ENCODE peak calls at places on chromosomes 4 and X, in nine cellular contexts. K, G, T, B, Z, L, M, S and O are unnamed samples.

GRCh38 chr4:13399257-13399656 is 84.9 kb downstream of the RAB28 start:
- DNase-seq in Z (no peak), L (peak), T (no peak), K (peak), B (no peak), S (peak), M (no peak), G (no peak), O (no peak)

GRCh38 chrX:135346975-135347374 is 37.7 kb downstream of the ETDC start:
- DNase-seq in Z (no peak), K (no peak), L (no peak), T (no peak), M (no peak), G (no peak), S (no peak), B (no peak), O (no peak)

GRCh38 chrX:13581554-13581953 is 12.2 kb downstream of the EGFL6 start:
- DNase-seq in T (no peak), B (no peak), G (no peak), K (no peak), Z (no peak), L (peak), M (peak), S (no peak), O (no peak)

GRCh38 chr4:77930154-77930553 is 67.5 kb downstream of the MRPL1 start:
- DNase-seq in K (no peak), Z (no peak), M (no peak), G (no peak), S (no peak), L (no peak), T (no peak), B (no peak), O (no peak)

GRCh38 chrX:120561634-120562568 is 1.1 kb upstream of the CUL4B start:
- DNase-seq in L (no peak), G (no peak), B (no peak), S (no peak), M (no peak), T (no peak), Z (no peak), K (no peak), O (no peak)

GRCh38 chrX:69618803-69619202 is 2.9 kb downstream of the EDA start:
- DNase-seq in S (no peak), G (no peak), M (no peak), K (peak), L (peak), T (peak), Z (peak), B (no peak), O (peak)

GRCh38 chrX:26352891-26353430 is 137.0 kb downstream of the MAGEB5 start:
- DNase-seq in T (no peak), L (no peak), B (no peak), M (no peak), G (no peak), S (no peak), Z (no peak), K (no peak), O (no peak)

GRCh38 chr4:110475881-110476818 is at the start of gene ENPEP:
- DNase-seq in B (no peak), M (no peak), Z (no peak), L (peak), S (no peak), G (no peak), K (no peak), T (no peak), O (no peak)

GRCh38 chr4:151434183-151434860 is 25.3 kb downstream of the FHIP1A start:
- DNase-seq in L (peak), T (no peak), B (no peak), S (peak), Z (no peak), M (peak), K (peak), G (no peak), O (no peak)

GRCh38 chrX:42248226-42248625 is 324.9 kb upstream of the CASK start:
- DNase-seq in Z (no peak), S (peak), G (no peak), B (no peak), M (no peak), T (no peak), L (no peak), K (no peak), O (no peak)

GRCh38 chr4:100016191-100016590 is 66.1 kb upstream of the H2AZ1 start:
- DNase-seq in M (peak), T (no peak), Z (no peak), B (no peak), K (no peak), G (no peak), L (no peak), S (no peak), O (no peak)

GRCh38 chr4:152462715-152463114 is 73.2 kb downstream of the FBXW7 start:
- DNase-seq in S (peak), Z (no peak), K (no peak), L (peak), T (no peak), M (no peak), G (no peak), B (no peak), O (no peak)

GRCh38 chr4:152459326-152459725 is 76.6 kb downstream of the FBXW7 start:
- DNase-seq in K (no peak), S (no peak), L (no peak), T (no peak), B (no peak), M (no peak), Z (no peak), G (no peak), O (peak)

GRCh38 chr4:152458801-152459302 is 77.0 kb downstream of the FBXW7 start:
- DNase-seq in B (no peak), T (no peak), M (no peak), S (no peak), Z (no peak), G (peak), K (no peak), L (peak), O (peak)

GRCh38 chr4:152462047-152462446 is 73.8 kb downstream of the FBXW7 start:
- DNase-seq in T (no peak), Z (peak), G (no peak), L (no peak), M (no peak), B (no peak), S (no peak), K (no peak), O (no peak)

DNA sequence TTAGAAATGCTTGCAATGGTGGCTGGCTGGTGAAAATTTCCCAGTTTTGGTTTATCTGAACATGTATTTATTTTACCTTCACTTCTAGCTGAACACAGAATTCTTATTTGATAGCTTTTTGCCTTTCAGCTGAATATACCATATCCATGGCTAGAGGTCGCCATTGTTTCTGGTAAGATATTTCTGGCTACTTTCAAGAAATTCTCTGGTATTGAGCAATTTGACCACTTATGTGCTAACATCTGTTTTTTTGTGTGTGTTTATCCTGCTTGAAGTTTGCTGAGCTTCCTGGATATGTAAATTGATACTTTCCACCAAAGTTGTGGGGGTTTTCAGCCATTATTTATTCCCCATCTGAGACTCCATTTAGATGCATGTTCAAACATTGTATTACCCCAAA is 75.4 kb downstream of the FBXW7 start:
- DNase-seq in G (no peak), S (peak), B (no peak), Z (peak), M (peak), T (no peak), L (peak), K (no peak), O (no peak)
- TF ChIP-seq CTCF in G (peak), S (no peak), B (no peak), Z (no peak), M (peak), T (no peak), L (peak), K (peak), O (no peak)

GRCh38 chr4:184762100-184762499 is 28.2 kb upstream of the CENPU start:
- DNase-seq in S (no peak), L (no peak), B (no peak), M (no peak), T (no peak), G (peak), K (no peak), Z (no peak), O (peak)
- TF ChIP-seq CTCF in S (no peak), L (no peak), B (no peak), M (no peak), T (no peak), G (no peak), K (no peak), Z (no peak), O (no peak)

GRCh38 chrX:118878977-118879376 is 55.4 kb downstream of the ZCCHC12 start:
- DNase-seq in Z (no peak), T (no peak), L (no peak), K (no peak), M (no peak), G (no peak), B (no peak), S (no peak), O (no peak)
- TF ChIP-seq CTCF in Z (no peak), T (no peak), L (no peak), K (no peak), M (no peak), G (no peak), B (no peak), S (no peak), O (no peak)

GRCh38 chr4:128244379-128244778 is 43.2 kb downstream of the PGRMC2 start:
- DNase-seq in S (no peak), G (no peak), T (no peak), M (no peak), L (no peak), B (no peak), Z (no peak), K (peak), O (no peak)

GRCh38 chr4:128241981-128242380 is 45.6 kb downstream of the PGRMC2 start:
- DNase-seq in G (no peak), T (no peak), K (no peak), S (no peak), L (no peak), Z (no peak), M (no peak), B (no peak), O (no peak)

GRCh38 chr4:128241425-128241913 is 46.1 kb downstream of the PGRMC2 start:
- DNase-seq in K (peak), G (no peak), M (peak), S (peak), Z (no peak), T (no peak), L (peak), B (no peak), O (no peak)

GRCh38 chr4:128242601-128243000 is 45.0 kb downstream of the PGRMC2 start:
- DNase-seq in T (no peak), L (no peak), M (no peak), B (no peak), K (no peak), S (no peak), G (no peak), Z (no peak), O (no peak)

DNA sequence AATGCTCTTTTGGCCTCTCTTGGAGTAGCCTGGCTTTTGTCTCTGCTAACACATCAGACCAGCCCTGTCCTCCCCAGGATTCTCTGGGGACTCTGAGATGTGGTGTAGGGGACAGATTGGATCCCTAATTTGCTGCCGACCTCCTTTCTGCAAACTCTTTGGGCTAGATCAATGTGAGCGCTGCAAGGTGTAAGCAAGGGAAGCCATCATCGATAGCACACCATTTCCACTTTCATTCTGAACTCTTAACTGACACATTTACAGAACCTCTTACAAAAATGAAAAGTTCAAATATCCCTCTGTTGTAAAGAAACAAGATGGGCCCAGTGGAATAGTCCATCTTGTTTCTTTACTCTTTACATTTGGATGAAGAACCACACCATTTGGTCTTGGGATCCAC is 46.6 kb downstream of the PGRMC2 start:
- DNase-seq in L (no peak), T (no peak), G (no peak), B (no peak), M (no peak), S (no peak), Z (no peak), K (no peak), O (no peak)
- TF ChIP-seq CTCF in L (no peak), T (no peak), G (no peak), B (no peak), M (no peak), S (no peak), Z (no peak), K (no peak), O (no peak)

DNA sequence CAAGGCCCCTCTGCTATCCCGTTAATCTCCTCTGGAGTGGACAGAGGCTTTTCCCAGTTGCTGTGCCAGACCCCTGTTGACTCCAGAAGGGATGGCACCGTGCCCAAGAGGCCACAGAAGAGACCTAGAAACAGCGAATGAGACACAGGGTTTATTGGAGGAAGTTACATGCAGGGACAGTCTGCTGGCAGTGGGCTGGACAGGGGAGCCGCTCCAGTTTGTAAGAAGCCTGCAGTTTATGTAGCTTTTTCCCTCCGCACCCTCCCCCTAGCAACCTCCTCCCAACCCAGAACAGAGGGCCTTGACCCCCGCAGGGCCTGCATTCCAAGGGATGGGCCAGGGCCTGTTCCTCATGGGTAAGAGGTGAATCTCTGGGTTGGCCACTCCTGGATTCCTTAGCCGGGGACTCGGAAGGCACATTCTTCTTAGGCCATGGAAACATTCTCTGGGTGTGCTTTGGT is 216.8 kb upstream of the PSAPL1 start:
- DNase-seq in S (peak), M (no peak), T (peak), Z (no peak), K (peak), B (no peak), G (no peak), L (peak), O (no peak)
- TF ChIP-seq CTCF in S (no peak), M (no peak), T (no peak), Z (no peak), K (no peak), B (no peak), G (no peak), L (no peak), O (no peak)

DNA sequence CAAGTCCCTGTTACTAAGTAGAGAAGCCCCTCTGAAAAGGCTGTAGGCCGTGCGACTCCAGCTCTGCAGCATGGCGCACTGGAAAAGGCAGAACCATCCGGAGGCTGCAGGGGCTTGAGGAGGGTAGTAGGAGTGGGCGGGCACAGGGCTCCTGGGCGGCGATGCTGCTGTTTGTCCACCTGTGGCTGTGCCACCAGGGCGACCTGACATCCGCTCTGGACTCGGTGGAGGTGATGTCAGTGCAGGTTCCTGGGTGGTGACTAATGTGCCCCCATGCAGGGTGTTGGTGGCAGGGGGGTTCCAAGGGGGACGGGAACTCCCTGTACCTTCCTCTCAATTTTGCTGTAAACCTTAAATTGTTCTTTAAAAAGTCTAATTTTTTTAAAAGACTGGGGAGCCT is 58.3 kb downstream of the PCGF3 start:
- DNase-seq in L (no peak), B (no peak), M (no peak), T (no peak), S (no peak), Z (no peak), G (no peak), K (no peak), O (no peak)
- TF ChIP-seq CTCF in L (no peak), B (no peak), M (no peak), T (no peak), S (no peak), Z (no peak), G (no peak), K (no peak), O (no peak)